ENCODE peak calls at places on chromosome 19, in four cellular contexts. J is H1, W is GM12878, Y is SK-N-SH. S is an unnamed sample.

GRCh38 chr19:34295103-34295502 is 40.7 kb downstream of the GARRE1 start:
- DNase-seq in J (no peak), W (no peak), Y (no peak), S (no peak)

GRCh38 chr19:15453091-15453498 is 3.3 kb upstream of the WIZ start:
- DNase-seq in J (no peak), Y (peak; percentile 75), W (no peak), S (no peak)

GRCh38 chr19:5572556-5573286 is 5.0 kb upstream of the TINCR start:
- DNase-seq in W (no peak), Y (peak; percentile 15), J (no peak), S (no peak)

GRCh38 chr19:48724796-48725753 is 5.5 kb upstream of the MAMSTR start:
- DNase-seq in W (no peak), Y (peak; percentile 75), J (no peak), S (peak; percentile 72)

GRCh38 chr19:17915940-17916593 is 16.7 kb upstream of the CCDC124 start:
- DNase-seq in J (no peak), W (no peak), Y (no peak), S (no peak)

GRCh38 chr19:56983148-56983547 is 136.6 kb upstream of the USP29 start:
- DNase-seq in J (no peak), Y (no peak), W (no peak), S (no peak)

GRCh38 chr19:3528080-3528479 is 10.9 kb upstream of the TEKTIP1 start:
- DNase-seq in J (no peak), Y (no peak), W (no peak), S (no peak)

GRCh38 chr19:7870571-7871279 is 3.5 kb downstream of the PRR36 start:
- DNase-seq in Y (peak; percentile 78), W (no peak), J (peak; percentile 82), S (peak; percentile 98)

GRCh38 chr19:3175761-3176714 is 2.5 kb upstream of the S1PR4 start:
- DNase-seq in Y (no peak), J (no peak), W (peak; percentile 57), S (no peak)

GRCh38 chr19:32566246-32566830 is 14.7 kb upstream of the PDCD5 start:
- DNase-seq in Y (no peak), W (no peak), J (no peak), S (no peak)

GRCh38 chr19:16066611-16067104 is 9.6 kb upstream of the TPM4 start:
- DNase-seq in Y (peak; percentile 62), W (no peak), J (no peak), S (peak; percentile 63)

GRCh38 chr19:58385313-58386165 is 1.5 kb upstream of the RPS5 start:
- DNase-seq in Y (no peak), J (no peak), W (no peak), S (no peak)

GRCh38 chr19:55670280-55671053 is 4.6 kb upstream of the EPN1 start:
- DNase-seq in Y (no peak), W (no peak), J (no peak), S (peak; percentile 30)

GRCh38 chr19:40157059-40157458 is 34.2 kb upstream of the MAP3K10 start:
- DNase-seq in J (no peak), Y (no peak), W (no peak), S (no peak)

GRCh38 chr19:18948075-18948975 is 7.3 kb upstream of the HOMER3 start:
- DNase-seq in W (no peak), J (no peak), Y (no peak), S (no peak)

GRCh38 chr19:17205237-17206140 is 9.7 kb upstream of the USE1 start:
- DNase-seq in J (peak; percentile 54), Y (peak; percentile 74), W (no peak), S (peak; percentile 68)

GRCh38 chr19:3163230-3163886 is 15.2 kb upstream of the S1PR4 start:
- DNase-seq in J (peak; percentile 53), W (no peak), Y (peak; percentile 93), S (peak; percentile 85)

GRCh38 chr19:50486823-50487515 is 10.3 kb upstream of the GARIN5A start:
- DNase-seq in W (no peak), Y (peak; percentile 57), J (peak; percentile 88), S (peak; percentile 69)

GRCh38 chr19:40982594-40983101 is 8.4 kb upstream of the CYP2B6 start:
- DNase-seq in J (peak; percentile 63), Y (no peak), W (no peak), S (no peak)

GRCh38 chr19:3369337-3370213 is 3.2 kb downstream of the NFIC start:
- DNase-seq in J (no peak), Y (no peak), W (no peak), S (no peak)

GRCh38 chr19:43470288-43470687 is 4.9 kb upstream of the LYPD3 start:
- DNase-seq in Y (peak; percentile 42), W (no peak), J (no peak), S (no peak)

GRCh38 chr19:2977001-2977685 is at the start of gene TLE6:
- DNase-seq in W (peak; percentile 87), J (peak; percentile 95), Y (peak; percentile 97), S (peak; percentile 99)

GRCh38 chr19:45283443-45284033 is 32.5 kb downstream of the MARK4 start:
- DNase-seq in Y (no peak), W (peak; percentile 17), J (no peak), S (no peak)

GRCh38 chr19:32200312-32201038 is 144.9 kb upstream of the ZNF507 start:
- DNase-seq in Y (no peak), J (no peak), W (no peak), S (no peak)

GRCh38 chr19:49629659-49630058 is 10.3 kb downstream of the RRAS start:
- DNase-seq in Y (no peak), J (no peak), W (no peak), S (no peak)

GRCh38 chr19:50465000-50465399 is 11.3 kb upstream of the EMC10 start:
- DNase-seq in J (no peak), Y (no peak), W (no peak), S (no peak)

GRCh38 chr19:47891622-47891922 is 5.5 kb upstream of the SULT2A1 start:
- DNase-seq in W (no peak), J (no peak), Y (peak; percentile 31), S (no peak)

GRCh38 chr19:32748497-32748896 is 28.9 kb downstream of the TDRD12 start:
- DNase-seq in J (no peak), Y (peak; percentile 33), W (no peak), S (peak; percentile 34)

GRCh38 chr19:49845433-49845832 is 5.5 kb upstream of the PTOV1 start:
- DNase-seq in J (no peak), W (no peak), Y (no peak), S (no peak)

GRCh38 chr19:5125797-5126497 is 157.0 kb downstream of the KDM4B start:
- DNase-seq in Y (no peak), W (no peak), J (no peak), S (no peak)

GRCh38 chr19:3785464-3785937 is 680 bp downstream of the MATK start:
- DNase-seq in W (no peak), J (no peak), Y (no peak), S (peak; percentile 65)

GRCh38 chr19:41705393-41706174 is 2.8 kb upstream of the CEACAM5 start:
- DNase-seq in W (no peak), J (no peak), Y (no peak), S (peak; percentile 35)

GRCh38 chr19:18634612-18635290 is 2.1 kb upstream of the KLHL26 start:
- DNase-seq in Y (no peak), J (no peak), W (no peak), S (no peak)

GRCh38 chr19:52585101-52585500 is 15.0 kb downstream of the ZNF701 start:
- DNase-seq in W (no peak), J (no peak), Y (no peak), S (no peak)

GRCh38 chr19:52585604-52586003 is 15.5 kb downstream of the ZNF701 start:
- DNase-seq in Y (no peak), J (no peak), W (no peak), S (no peak)

DNA sequence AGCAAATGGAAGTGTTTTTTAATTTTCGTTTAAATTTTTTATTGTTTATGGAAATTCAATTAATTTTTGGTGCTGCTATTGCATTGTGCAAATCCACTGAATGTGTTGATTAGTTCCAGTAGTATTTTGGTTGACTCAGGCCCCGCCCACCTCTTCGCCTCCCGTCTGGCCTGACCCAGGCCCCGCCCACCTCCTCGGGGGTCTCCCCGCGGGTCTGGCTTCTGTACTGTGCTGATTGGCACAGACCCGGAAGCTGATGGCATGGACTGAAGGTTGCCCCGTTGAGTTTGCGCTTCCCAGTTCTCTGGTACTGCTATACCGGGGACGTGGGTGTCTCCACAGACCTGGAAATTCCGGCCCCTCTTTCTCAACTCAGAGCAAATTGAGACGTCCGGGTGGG is 14.6 kb downstream of the ZNF701 start:
- DNase-seq in Y (no peak), W (no peak), J (no peak), S (no peak)
- TF ChIP-seq USF2 in Y (no peak), W (no peak), J (no peak), S (no peak)

DNA sequence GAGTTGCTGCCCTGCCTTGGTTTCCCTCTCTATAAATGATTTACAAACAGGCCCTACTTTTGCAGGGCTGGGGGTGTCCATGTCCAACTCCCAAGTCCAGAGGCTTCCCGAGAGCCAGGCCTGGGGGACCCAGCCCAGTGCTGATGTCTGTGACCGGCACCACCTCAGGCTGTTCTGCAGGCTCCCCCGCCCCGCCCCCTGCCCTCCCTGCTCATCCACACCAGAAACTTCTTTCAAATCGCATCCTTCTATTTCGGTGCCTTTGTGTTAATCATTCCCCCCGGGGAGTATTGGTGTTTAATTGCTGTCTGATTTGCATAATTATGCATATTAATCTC is 19.2 kb downstream of the TCF3 start:
- DNase-seq in Y (no peak), J (no peak), W (no peak), S (peak; percentile 65)
- H4K20me1 ChIP-seq in Y (peaks cover 42% of the 10 kb centered on the region), J (peaks cover 48% of the 10 kb centered on the region), W (peaks cover 7% of the 10 kb centered on the region), S (no peaks in the 10 kb centered on the region)

GRCh38 chr19:14433454-14434156 is 499 bp downstream of the PKN1 start:
- DNase-seq in W (no peak), J (no peak), Y (peak; percentile 59), S (no peak)

GRCh38 chr19:14434543-14435319 is 1.6 kb downstream of the PKN1 start:
- DNase-seq in Y (peak; percentile 79), W (no peak), J (no peak), S (peak; percentile 58)

GRCh38 chr19:14430712-14431111 is 2.4 kb upstream of the PKN1 start:
- DNase-seq in Y (no peak), J (no peak), W (no peak), S (no peak)

GRCh38 chr19:14434157-14434501 is 1.0 kb downstream of the PKN1 start:
- DNase-seq in J (no peak), Y (peak; percentile 70), W (no peak), S (no peak)

GRCh38 chr19:14432817-14433453 is at the start of gene PKN1:
- DNase-seq in J (no peak), W (no peak), Y (peak; percentile 95), S (peak; percentile 94)
- TF ChIP-seq GABPA in J (no peak), W (no peak), Y (no peak), S (no peak)

GRCh38 chr19:38900816-38901215 is 1.0 kb downstream of the NFKBIB start:
- DNase-seq in W (no peak), Y (no peak), J (no peak), S (no peak)
- TF ChIP-seq USF2 in W (no peak), Y (no peak), J (no peak), S (no peak)

DNA sequence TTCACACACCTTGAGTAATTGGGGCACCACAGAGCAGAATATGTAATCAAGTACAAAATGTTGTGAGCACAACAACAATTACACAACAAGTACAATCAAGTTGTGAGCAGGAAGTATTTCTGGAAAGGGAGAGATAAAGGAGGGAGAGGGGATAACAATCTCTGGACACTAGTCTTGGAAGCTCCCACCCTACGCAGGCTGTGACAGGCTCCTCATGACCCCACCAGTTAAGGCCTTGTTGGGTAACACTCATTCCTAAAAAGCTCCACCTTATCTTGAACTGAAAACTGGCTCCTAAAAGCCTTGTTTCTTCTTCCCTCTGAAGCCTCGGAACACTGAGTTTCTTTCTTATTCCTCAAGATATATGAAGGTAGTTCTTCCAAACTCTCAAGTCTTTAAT is 806.0 kb downstream of the UQCRFS1 start:
- DNase-seq in J (no peak), W (no peak), Y (no peak), S (no peak)
- H4K20me1 ChIP-seq in J (no peaks in the 10 kb centered on the region), W (no peaks in the 10 kb centered on the region), Y (no peaks in the 10 kb centered on the region), S (no peaks in the 10 kb centered on the region)